ENCODE peak calls at places on chromosome 9, in eight cellular contexts. T, N, V, O, G, C, Q and L are unnamed samples.

GRCh38 chr9:92384373-92384772 is 20.0 kb downstream of the OGN start:
- DNase-seq in O (no peak), G (no peak), C (no peak), V (no peak), Q (no peak), T (peak; percentile 34), N (no peak), L (no peak)

GRCh38 chr9:95128177-95128524 is 189.4 kb downstream of the FANCC start:
- DNase-seq in T (no peak), V (no peak), G (no peak), C (no peak), O (no peak), N (no peak), Q (no peak), L (no peak)

GRCh38 chr9:133729646-133730281 is 8.4 kb downstream of the SARDH start:
- DNase-seq in V (no peak), N (no peak), Q (peak; percentile 87), C (no peak), O (no peak), T (no peak), G (no peak), L (peak; percentile 68)

GRCh38 chr9:127076860-127077657 is 45.4 kb downstream of the ANGPTL2 start:
- DNase-seq in N (no peak), O (no peak), Q (peak; percentile 67), V (no peak), T (peak; percentile 4), C (peak; percentile 3), G (no peak), L (peak; percentile 63)

GRCh38 chr9:32725066-32725860 is 58.1 kb upstream of the TMEM215 start:
- DNase-seq in O (no peak), V (no peak), C (no peak), G (no peak), N (no peak), T (no peak), Q (no peak), L (no peak)

GRCh38 chr9:68822596-68823165 is 117.6 kb downstream of the PIP5K1B start:
- DNase-seq in Q (no peak), V (no peak), T (peak; percentile 15), C (no peak), G (no peak), O (no peak), N (no peak), L (no peak)

GRCh38 chr9:118459832-118460425 is 755.7 kb downstream of the TLR4 start:
- DNase-seq in G (no peak), V (no peak), T (no peak), C (peak; percentile 23), O (no peak), N (no peak), Q (no peak), L (no peak)

GRCh38 chr9:16333697-16334096 is 536.8 kb downstream of the BNC2 start:
- DNase-seq in V (no peak), T (peak; percentile 54), C (no peak), G (peak; percentile 17), O (no peak), N (no peak), Q (no peak), L (peak; percentile 38)

GRCh38 chr9:27347889-27348288 is 50.9 kb upstream of the EQTN start:
- DNase-seq in O (no peak), N (no peak), C (no peak), Q (no peak), T (no peak), G (no peak), V (no peak), L (no peak)